ENCODE peak calls at places on chromosomes 13 and 19, in six cellular contexts. L is dorsolateral prefrontal cortex; I is A549; X is tibial nerve; N is CD8-positive, alpha-beta memory T cell; G is astrocyte. K is an unnamed sample.
A peak's percentile ranks its signal among the peaks of the same experiment; 100 is the strongest.

GRCh38 chr19:42143341-42144234 is 11.3 kb upstream of the POU2F2 start:
- DNase-seq in L (no peak), I (peak; percentile 48), X (no peak), N (no peak), G (no peak), K (peak; percentile 71)

GRCh38 chr13:113862191-113862765 is 1.6 kb downstream of the GAS6 start:
- DNase-seq in L (no peak), I (no peak), X (no peak), N (no peak), G (no peak), K (no peak)

GRCh38 chr13:22278336-22278929 is 607.6 kb downstream of the FGF9 start:
- DNase-seq in L (no peak), I (peak; percentile 11), X (peak; percentile 28), N (peak; percentile 51), G (no peak), K (peak; percentile 42)

GRCh38 chr19:41415154-41415571 is 12.0 kb downstream of the B3GNT8 start:
- DNase-seq in L (no peak), I (no peak), X (no peak), N (no peak), G (no peak), K (no peak)

GRCh38 chr19:34173145-34173956 is 1.0 kb downstream of the LSM14A start:
- DNase-seq in L (no peak), I (peak; percentile 69), X (peak; percentile 19), N (peak; percentile 13), G (peak; percentile 48), K (peak; percentile 64)

GRCh38 chr19:39083983-39084731 is at the start of gene ACP7:
- DNase-seq in L (no peak), I (no peak), X (no peak), N (peak; percentile 8), G (no peak), K (peak; percentile 41)

GRCh38 chr19:43622070-43622469 is 2.6 kb upstream of the ZNF428 start:
- DNase-seq in L (no peak), I (no peak), X (no peak), N (no peak), G (no peak), K (no peak)

GRCh38 chr13:28286263-28286662 is 147.9 kb downstream of the PAN3 start:
- DNase-seq in L (no peak), I (no peak), X (no peak), N (no peak), G (no peak), K (no peak)

GRCh38 chr19:3324405-3324856 is 42.0 kb upstream of the NFIC start:
- DNase-seq in L (no peak), I (peak; percentile 57), X (peak; percentile 55), N (peak; percentile 63), G (no peak), K (no peak)

GRCh38 chr13:20193142-20193923 is 595 bp upstream of the GJB2 start:
- DNase-seq in L (no peak), I (no peak), X (no peak), N (no peak), G (no peak), K (no peak)

GRCh38 chr13:112181336-112182051 is 114.5 kb downstream of the SOX1 start:
- DNase-seq in L (no peak), I (no peak), X (no peak), N (no peak), G (no peak), K (no peak)

DNA sequence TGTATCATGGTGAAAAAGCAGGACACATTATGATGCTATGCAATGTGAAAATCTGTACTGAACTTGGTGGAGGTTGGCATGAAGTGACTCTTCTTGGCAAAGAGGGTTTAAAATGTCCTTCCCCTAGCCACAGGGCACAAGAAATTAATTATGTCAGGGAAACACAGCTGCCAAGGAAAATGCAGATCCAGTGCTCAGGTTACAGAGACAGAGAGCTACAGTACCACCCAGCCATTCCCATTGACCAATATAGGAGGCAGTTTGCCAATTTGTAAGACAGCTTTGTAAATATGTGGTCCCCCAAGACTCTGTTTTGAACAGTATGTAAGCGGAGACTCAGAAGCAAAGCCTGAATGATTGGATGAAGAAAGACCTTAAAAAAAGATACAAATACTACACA is 69.4 kb upstream of the KLF12 start:
- DNase-seq in L (no peak), I (no peak), X (no peak), N (no peak), G (peak; percentile 47), K (no peak)
- H3K27ac ChIP-seq in L (no peak overlapping the region), I (no peak overlapping the region), X (no peak overlapping the region), N (no peak overlapping the region), G (peak overlapping the region; percentile 81), K (no peak overlapping the region)

GRCh38 chr13:23509781-23510543 is 60.2 kb upstream of the TNFRSF19 start:
- DNase-seq in L (no peak), I (no peak), X (no peak), N (no peak), G (peak; percentile 98), K (no peak)
- H3K27ac ChIP-seq in L (no peak overlapping the region), I (no peak overlapping the region), X (no peak overlapping the region), N (no peak overlapping the region), G (peak overlapping the region; percentile 96), K (no peak overlapping the region)

GRCh38 chr13:41548031-41548430 is 90.7 kb downstream of the RGCC start:
- DNase-seq in L (no peak), I (no peak), X (no peak), N (no peak), G (no peak), K (no peak)
- H3K27ac ChIP-seq in L (peak overlapping the region; percentile 98), I (no peak overlapping the region), X (peak overlapping the region; percentile 83), N (no peak overlapping the region), G (no peak overlapping the region), K (no peak overlapping the region)

GRCh38 chr19:46731007-46731501 is 14.1 kb upstream of the PRKD2 start:
- DNase-seq in L (no peak), I (peak; percentile 65), X (no peak), N (no peak), G (peak; percentile 96), K (no peak)
- H3K27ac ChIP-seq in L (no peak overlapping the region), I (peak overlapping the region; percentile 33), X (no peak overlapping the region), N (peak overlapping the region; percentile 33), G (peak overlapping the region; percentile 72), K (no peak overlapping the region)

DNA sequence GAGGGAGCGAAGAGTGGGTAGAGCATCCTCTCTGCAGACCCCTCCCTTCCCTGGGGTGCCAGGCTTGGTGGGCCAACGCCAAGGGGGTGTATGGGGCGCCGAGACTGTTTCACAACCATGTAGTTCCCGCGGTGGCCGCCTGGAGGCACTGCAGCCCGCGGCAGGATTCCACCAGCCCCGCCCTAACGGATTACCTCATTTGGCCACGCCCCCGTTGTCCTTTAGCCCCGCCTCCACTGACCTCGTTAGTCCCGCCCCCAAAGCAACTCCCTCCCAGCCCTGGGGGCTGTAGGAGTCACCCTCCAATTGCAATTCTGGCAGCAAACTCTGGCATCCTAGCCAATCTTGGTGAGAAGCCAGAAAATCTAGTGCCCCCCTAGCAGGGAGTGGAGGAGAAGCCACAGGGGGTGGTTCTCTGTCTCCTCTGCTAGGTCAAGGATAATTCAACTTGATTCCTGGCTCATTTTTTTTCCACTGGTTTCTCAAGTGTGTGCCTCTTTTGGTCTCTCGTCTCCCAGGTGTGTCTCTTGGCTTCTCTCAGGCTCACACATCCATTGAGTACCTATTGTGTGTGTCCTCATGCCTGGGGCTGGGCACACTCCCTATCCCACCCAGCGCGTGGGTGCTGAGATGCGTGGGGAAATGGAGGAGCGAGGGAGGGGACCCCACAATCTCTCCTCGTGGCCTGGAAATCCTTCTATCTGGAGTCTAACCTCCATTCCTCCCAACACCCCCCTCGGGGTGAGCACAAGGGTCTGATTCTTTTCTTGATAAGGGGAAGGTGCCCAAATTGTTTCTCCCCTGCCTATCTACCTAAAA is 2.0 kb downstream of the OLFM2 start:
- DNase-seq in L (peak; percentile 75), I (peak; percentile 75), X (peak; percentile 49), N (peak; percentile 82), G (no peak), K (peak; percentile 89)
- H3K27ac ChIP-seq in L (no peak overlapping the region), I (no peak overlapping the region), X (no peak overlapping the region), N (no peak overlapping the region), G (no peak overlapping the region), K (no peak overlapping the region)

DNA sequence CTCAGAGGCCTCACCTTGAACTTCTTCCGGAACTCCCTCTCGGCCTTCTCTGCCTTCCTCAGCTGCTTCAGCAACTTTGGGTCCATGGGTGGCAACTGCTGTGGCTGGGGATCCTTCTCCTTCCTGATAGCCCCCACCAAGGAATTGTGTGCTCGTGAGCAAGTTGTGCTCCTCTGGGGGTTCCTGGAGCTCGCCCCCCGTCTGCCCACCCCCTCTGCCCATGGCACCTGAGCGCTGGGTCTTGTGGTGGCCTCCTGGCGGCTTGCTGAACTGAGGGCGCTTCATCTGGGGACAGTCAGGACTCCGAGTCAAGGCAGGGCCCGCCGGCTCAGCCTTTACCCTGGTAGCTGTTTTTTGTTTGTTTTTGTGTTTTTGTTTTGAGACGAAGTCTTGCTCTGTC is 11.6 kb downstream of the PRAM1 start:
- DNase-seq in L (no peak), I (no peak), X (no peak), N (no peak), G (no peak), K (no peak)
- H3K27ac ChIP-seq in L (no peak overlapping the region), I (no peak overlapping the region), X (no peak overlapping the region), N (no peak overlapping the region), G (no peak overlapping the region), K (no peak overlapping the region)

GRCh38 chr19:4986471-4986888 is 17.6 kb downstream of the KDM4B start:
- DNase-seq in L (no peak), I (no peak), X (no peak), N (no peak), G (no peak), K (no peak)

GRCh38 chr19:4987286-4987685 is 18.4 kb downstream of the KDM4B start:
- DNase-seq in L (no peak), I (no peak), X (no peak), N (no peak), G (no peak), K (no peak)

GRCh38 chr19:4987692-4988370 is 18.9 kb downstream of the KDM4B start:
- DNase-seq in L (no peak), I (no peak), X (no peak), N (no peak), G (peak; percentile 48), K (no peak)

GRCh38 chr19:4990306-4990705 is 21.4 kb downstream of the KDM4B start:
- DNase-seq in L (no peak), I (no peak), X (no peak), N (no peak), G (no peak), K (no peak)

GRCh38 chr19:4988770-4989251 is 19.9 kb downstream of the KDM4B start:
- DNase-seq in L (no peak), I (no peak), X (no peak), N (no peak), G (peak; percentile 95), K (no peak)
- H3K27ac ChIP-seq in L (no peak overlapping the region), I (no peak overlapping the region), X (no peak overlapping the region), N (no peak overlapping the region), G (peak overlapping the region; percentile 80), K (peak overlapping the region; percentile 55)

GRCh38 chr19:13119654-13120053 is 1.6 kb downstream of the NACC1 start:
- DNase-seq in L (no peak), I (no peak), X (no peak), N (no peak), G (no peak), K (no peak)
- H3K27ac ChIP-seq in L (no peak overlapping the region), I (no peak overlapping the region), X (no peak overlapping the region), N (peak overlapping the region; percentile 68), G (peak overlapping the region; percentile 88), K (peak overlapping the region; percentile 27)

K was measured in hepatocyte.